ENCODE peak calls at places on chromosome 19, in eight cellular contexts. C is WTC11; V is brain microvascular endothelial cell; Q is mucosa of descending colon; W is CD4-positive, alpha-beta T cell; M is kidney epithelial cell; B is stomach; I is breast epithelium. A is an unnamed sample.

GRCh38 chr19:54096642-54097106 is 3.9 kb downstream of the OSCAR start:
- DNase-seq in Q (no peak), M (no peak), W (no peak), B (no peak), I (no peak), V (no peak), C (peak; percentile 44), A (no peak)

GRCh38 chr19:43747557-43748204 is 7.1 kb downstream of the SMG9 start:
- DNase-seq in C (no peak), V (no peak), Q (no peak), B (no peak), W (no peak), I (no peak), M (no peak), A (no peak)

GRCh38 chr19:11338569-11339253 is 746 bp downstream of the RAB3D start:
- DNase-seq in M (no peak), B (no peak), C (no peak), I (no peak), W (no peak), Q (no peak), V (no peak), A (no peak)

GRCh38 chr19:19348266-19348665 is 27.6 kb downstream of the MAU2 start:
- DNase-seq in W (no peak), M (no peak), V (no peak), B (no peak), C (no peak), I (no peak), Q (no peak), A (no peak)

GRCh38 chr19:45340232-45340898 is at the start of gene KLC3:
- DNase-seq in M (no peak), C (peak; percentile 66), Q (peak; percentile 60), B (peak; percentile 75), W (peak; percentile 7), V (no peak), I (no peak), A (no peak)

GRCh38 chr19:38455031-38455430 is 21.5 kb downstream of the RYR1 start:
- DNase-seq in C (no peak), W (no peak), B (no peak), V (peak; percentile 1), Q (no peak), I (no peak), M (no peak), A (no peak)

GRCh38 chr19:6532244-6532999 is 1.6 kb downstream of the TNFSF9 start:
- DNase-seq in V (no peak), W (no peak), I (no peak), Q (peak; percentile 61), M (no peak), B (no peak), C (no peak), A (peak; percentile 57)

GRCh38 chr19:47272448-47273312 is 2.0 kb upstream of the INAFM1 start:
- DNase-seq in Q (no peak), B (peak; percentile 38), C (no peak), W (peak; percentile 40), I (no peak), V (no peak), M (no peak), A (no peak)

GRCh38 chr19:38409631-38410133 is 6.8 kb downstream of the FAM98C start:
- DNase-seq in C (no peak), W (no peak), V (peak; percentile 44), I (no peak), Q (no peak), M (no peak), B (no peak), A (no peak)

GRCh38 chr19:18901503-18901890 is 5.5 kb upstream of the CERS1 start:
- DNase-seq in Q (no peak), M (no peak), B (no peak), C (no peak), V (no peak), W (no peak), I (no peak), A (no peak)

DNA sequence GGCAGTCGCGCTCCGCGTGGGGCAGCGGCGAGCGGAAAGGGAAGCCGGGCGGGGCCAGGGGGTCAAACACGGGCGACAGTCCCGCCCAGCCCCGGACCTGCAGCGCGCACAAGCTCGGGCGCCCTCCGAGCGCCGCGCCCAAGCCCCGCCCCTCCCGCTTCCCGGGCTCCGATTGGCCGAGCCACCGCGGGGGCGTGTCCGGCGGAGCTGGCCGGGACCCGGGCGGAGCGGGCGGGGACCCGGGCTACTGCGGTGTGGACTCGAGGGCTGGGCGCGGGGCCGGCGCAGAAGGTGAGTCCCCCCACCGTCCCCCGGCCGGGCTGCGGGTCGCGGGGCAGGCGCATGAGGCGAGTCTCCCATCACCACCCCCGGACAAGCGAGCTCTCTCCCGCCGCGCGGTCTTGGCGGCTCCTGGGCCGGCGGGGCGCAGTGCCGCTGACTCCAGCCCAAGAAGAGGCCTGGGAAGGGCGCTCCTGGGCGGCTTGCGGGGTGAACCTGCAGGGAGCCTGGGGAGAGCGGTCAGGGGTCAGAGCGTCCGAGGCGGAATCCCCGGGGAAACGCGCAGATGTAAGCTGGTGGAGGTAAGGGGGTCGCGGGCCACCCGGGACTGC is at the start of gene PLEKHF1:
- DNase-seq in M (no peak), B (peak; percentile 94), Q (peak; percentile 94), I (peak; percentile 85), V (peak; percentile 43), W (peak; percentile 62), C (peak; percentile 90), A (peak; percentile 79)
- TF ChIP-seq CTCF in M (no peak), B (no peak), Q (no peak), I (no peak), V (no peak), W (peak; percentile 17), C (no peak), A (no peak)

GRCh38 chr19:39941151-39941550 is 6.7 kb upstream of the FCGBP start:
- DNase-seq in B (peak; percentile 13), M (no peak), C (no peak), I (no peak), W (no peak), Q (no peak), V (no peak), A (no peak)
- TF ChIP-seq CTCF in B (no peak), M (no peak), C (no peak), I (no peak), W (no peak), Q (no peak), V (no peak), A (no peak)

GRCh38 chr19:29478578-29479565 is 46.9 kb upstream of the VSTM2B start:
- DNase-seq in C (peak; percentile 90), M (no peak), Q (peak; percentile 31), W (no peak), B (no peak), I (no peak), V (no peak), A (no peak)
- TF ChIP-seq CTCF in C (peak; percentile 39), M (peak; percentile 30), Q (no peak), W (no peak), B (no peak), I (no peak), V (no peak), A (no peak)

GRCh38 chr19:14004619-14005380 is 1.3 kb downstream of the RFX1 start:
- DNase-seq in B (peak; percentile 47), C (no peak), M (no peak), I (no peak), W (no peak), V (no peak), Q (peak; percentile 76), A (peak; percentile 90)
- TF ChIP-seq CTCF in B (no peak), C (no peak), M (no peak), I (no peak), W (no peak), V (no peak), Q (no peak), A (no peak)

GRCh38 chr19:2266183-2266993 is 10.2 kb upstream of the JSRP1 start:
- DNase-seq in M (no peak), V (peak; percentile 74), B (peak; percentile 93), Q (peak; percentile 96), C (peak; percentile 20), I (peak; percentile 84), W (no peak), A (peak; percentile 94)

GRCh38 chr19:2260341-2260751 is 4.1 kb upstream of the JSRP1 start:
- DNase-seq in W (no peak), V (no peak), I (no peak), M (no peak), B (no peak), Q (no peak), C (no peak), A (no peak)

GRCh38 chr19:2259331-2259730 is 3.1 kb upstream of the JSRP1 start:
- DNase-seq in V (no peak), Q (no peak), B (no peak), C (no peak), I (no peak), W (no peak), M (no peak), A (no peak)

GRCh38 chr19:2255982-2256685 is at the start of gene JSRP1:
- DNase-seq in Q (peak; percentile 72), W (no peak), I (no peak), M (no peak), C (peak; percentile 20), B (no peak), V (no peak), A (no peak)

DNA sequence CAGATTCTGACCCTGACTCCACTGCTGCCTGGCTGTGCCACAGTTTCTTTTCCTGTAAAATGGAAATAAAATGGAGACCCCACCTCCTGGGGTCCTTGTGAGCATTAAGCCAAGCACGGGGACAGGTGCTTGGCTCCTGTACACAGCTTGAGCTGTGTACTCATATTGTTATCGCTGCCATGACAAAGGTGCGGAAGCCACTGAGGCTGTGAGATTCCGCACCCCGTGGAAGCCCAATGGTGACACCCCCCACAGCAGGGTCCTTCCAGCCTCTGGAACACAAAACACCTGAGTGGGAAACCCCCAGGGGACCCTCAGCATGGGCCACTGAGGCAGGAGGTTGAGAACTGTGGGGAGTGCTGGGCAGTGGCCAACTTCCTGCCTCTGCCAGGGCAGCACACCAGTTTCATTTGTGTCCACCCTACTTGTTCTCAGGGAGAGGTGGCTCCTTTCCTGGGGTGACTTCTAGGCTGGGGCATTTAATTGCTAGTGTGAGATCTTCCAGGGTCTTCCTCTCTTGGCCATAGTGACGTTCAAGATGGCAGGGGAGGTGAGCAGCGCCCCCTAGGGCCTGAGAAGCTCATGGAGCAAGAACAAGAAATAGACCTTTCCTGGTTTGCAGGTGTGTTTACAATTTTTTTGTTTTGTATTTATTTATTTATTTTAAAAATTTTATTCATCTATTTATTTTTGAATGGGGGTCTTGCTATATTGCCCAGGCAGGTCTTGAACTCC is 5.4 kb upstream of the JSRP1 start:
- DNase-seq in I (no peak), B (peak; percentile 60), V (no peak), C (peak; percentile 74), W (no peak), M (no peak), Q (peak; percentile 67), A (no peak)
- TF ChIP-seq CTCF in I (no peak), B (no peak), V (peak; percentile 78), C (peak; percentile 75), W (peak; percentile 59), M (peak; percentile 64), Q (peak; percentile 21), A (peak; percentile 93)

DNA sequence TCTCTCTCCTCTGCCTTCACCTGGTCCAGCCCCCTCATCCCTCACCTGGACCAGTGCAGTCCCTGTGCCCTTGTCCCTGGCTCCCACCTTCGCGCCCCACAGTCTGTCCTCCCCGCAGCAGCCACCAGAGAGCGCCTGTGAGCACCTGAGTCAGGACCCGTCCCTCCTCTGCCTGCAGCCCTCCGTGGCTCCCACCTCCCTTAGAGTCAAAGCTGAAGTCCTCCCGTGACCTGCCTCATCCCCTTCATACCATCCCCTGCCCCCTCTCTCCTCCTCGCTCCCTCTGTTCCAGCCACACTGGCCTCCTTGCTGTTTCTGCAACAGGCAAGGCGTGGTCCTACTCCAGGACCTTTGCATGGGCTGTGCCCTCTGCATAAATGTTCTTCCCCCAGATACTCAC is 10.3 kb downstream of the CELF5 start:
- DNase-seq in B (no peak), I (no peak), C (peak; percentile 80), M (no peak), V (no peak), Q (no peak), W (no peak), A (no peak)
- TF ChIP-seq CTCF in B (no peak), I (no peak), C (peak; percentile 49), M (peak; percentile 25), V (peak; percentile 46), Q (no peak), W (no peak), A (no peak)

A was measured in CD14-positive monocyte.